ENCODE peak calls at places on chromosome 17, in six cellular contexts. One of them, this sample, is unnamed.

GRCh38 chr17:75078097-75079022 is 9.4 kb upstream of the SLC16A5 start:
- DNase-seq in SK-N-SH: no peak
- DNase-seq in GM12878: peak; percentile 40
- DNase-seq in H1: no peak
- DNase-seq in K562: no peak
- DNase-seq in HepG2: no peak
- DNase-seq in this sample: peak; percentile 23

GRCh38 chr17:14098246-14098645 is 28.9 kb downstream of the COX10 start:
- DNase-seq in SK-N-SH: no peak
- DNase-seq in GM12878: no peak
- DNase-seq in H1: no peak
- DNase-seq in K562: no peak
- DNase-seq in HepG2: no peak
- DNase-seq in this sample: no peak

GRCh38 chr17:80663783-80664206 is 119.2 kb downstream of the RPTOR start:
- DNase-seq in SK-N-SH: no peak
- DNase-seq in GM12878: no peak
- DNase-seq in H1: no peak
- DNase-seq in K562: no peak
- DNase-seq in HepG2: no peak
- DNase-seq in this sample: no peak

GRCh38 chr17:82310877-82311276 is 6.5 kb downstream of the CD7 start:
- DNase-seq in SK-N-SH: no peak
- DNase-seq in GM12878: no peak
- DNase-seq in H1: no peak
- DNase-seq in K562: no peak
- DNase-seq in HepG2: no peak
- DNase-seq in this sample: no peak

GRCh38 chr17:15154618-15155017 is 110.5 kb downstream of the PMP22 start:
- DNase-seq in SK-N-SH: no peak
- DNase-seq in GM12878: no peak
- DNase-seq in H1: no peak
- DNase-seq in K562: no peak
- DNase-seq in HepG2: no peak
- DNase-seq in this sample: no peak

GRCh38 chr17:77693776-77694175 is 264.7 kb upstream of the TNRC6C start:
- DNase-seq in SK-N-SH: no peak
- DNase-seq in GM12878: no peak
- DNase-seq in H1: no peak
- DNase-seq in K562: no peak
- DNase-seq in HepG2: no peak
- DNase-seq in this sample: no peak

GRCh38 chr17:75645889-75646625 is 12.8 kb downstream of the SMIM5 start:
- DNase-seq in SK-N-SH: peak; percentile 34
- DNase-seq in GM12878: peak; percentile 42
- DNase-seq in H1: no peak
- DNase-seq in K562: no peak
- DNase-seq in HepG2: peak; percentile 96
- DNase-seq in this sample: no peak

GRCh38 chr17:82648761-82649474 is 674 bp upstream of the WDR45B start:
- DNase-seq in SK-N-SH: peak; percentile 95
- DNase-seq in GM12878: no peak
- DNase-seq in H1: no peak
- DNase-seq in K562: peak; percentile 89
- DNase-seq in HepG2: no peak
- DNase-seq in this sample: peak; percentile 54

GRCh38 chr17:36879027-36879426 is 58.2 kb upstream of the LHX1 start:
- DNase-seq in SK-N-SH: no peak
- DNase-seq in GM12878: no peak
- DNase-seq in H1: no peak
- DNase-seq in K562: peak; percentile 51
- DNase-seq in HepG2: no peak
- DNase-seq in this sample: no peak

GRCh38 chr17:17087424-17088103 is 45.3 kb downstream of the MPRIP start:
- DNase-seq in SK-N-SH: no peak
- DNase-seq in GM12878: no peak
- DNase-seq in H1: no peak
- DNase-seq in K562: no peak
- DNase-seq in HepG2: no peak
- DNase-seq in this sample: no peak

GRCh38 chr17:82204831-82205719 is 7.6 kb downstream of the CCDC57 start:
- DNase-seq in SK-N-SH: peak; percentile 58
- DNase-seq in GM12878: no peak
- DNase-seq in H1: no peak
- DNase-seq in K562: no peak
- DNase-seq in HepG2: no peak
- DNase-seq in this sample: no peak

GRCh38 chr17:76506408-76507328 is 5.4 kb upstream of the RHBDF2 start:
- DNase-seq in SK-N-SH: peak; percentile 95
- DNase-seq in GM12878: peak; percentile 40
- DNase-seq in H1: peak; percentile 56
- DNase-seq in K562: peak; percentile 85
- DNase-seq in HepG2: peak; percentile 69
- DNase-seq in this sample: no peak

GRCh38 chr17:1222321-1222720 is 42.5 kb upstream of the ABR start:
- DNase-seq in SK-N-SH: no peak
- DNase-seq in GM12878: no peak
- DNase-seq in H1: no peak
- DNase-seq in K562: no peak
- DNase-seq in HepG2: no peak
- DNase-seq in this sample: no peak

GRCh38 chr17:7502171-7502847 is 18.1 kb downstream of the POLR2A start:
- DNase-seq in SK-N-SH: no peak
- DNase-seq in GM12878: no peak
- DNase-seq in H1: no peak
- DNase-seq in K562: no peak
- DNase-seq in HepG2: no peak
- DNase-seq in this sample: no peak

GRCh38 chr17:7501729-7502128 is 17.6 kb downstream of the POLR2A start:
- DNase-seq in SK-N-SH: no peak
- DNase-seq in GM12878: no peak
- DNase-seq in H1: no peak
- DNase-seq in K562: no peak
- DNase-seq in HepG2: no peak
- DNase-seq in this sample: no peak

GRCh38 chr17:7499161-7499560 is 15.0 kb downstream of the POLR2A start:
- DNase-seq in SK-N-SH: no peak
- DNase-seq in GM12878: no peak
- DNase-seq in H1: no peak
- DNase-seq in K562: no peak
- DNase-seq in HepG2: no peak
- DNase-seq in this sample: no peak

GRCh38 chr17:7503521-7503920 is 19.4 kb downstream of the POLR2A start:
- DNase-seq in SK-N-SH: no peak
- DNase-seq in GM12878: no peak
- DNase-seq in H1: no peak
- DNase-seq in K562: no peak
- DNase-seq in HepG2: no peak
- DNase-seq in this sample: no peak

DNA sequence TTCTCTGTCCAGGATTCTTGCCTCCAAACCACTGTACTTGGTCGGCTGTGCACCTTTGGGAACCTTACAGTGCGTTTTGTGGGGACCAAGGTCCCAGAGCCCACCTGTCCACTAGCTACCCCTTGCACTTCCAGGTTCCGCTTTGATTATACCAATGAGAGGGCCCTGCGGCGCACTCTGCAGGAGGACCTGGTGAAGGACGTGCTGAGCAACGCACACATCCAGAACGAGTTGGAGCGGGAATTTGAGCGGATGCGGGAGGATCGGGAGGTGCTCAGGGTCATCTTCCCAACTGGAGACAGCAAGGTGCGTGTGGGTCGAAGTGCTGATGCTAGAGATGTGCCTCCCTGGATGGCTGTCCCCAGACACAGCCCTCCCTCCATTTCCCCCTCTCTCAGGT is 18.8 kb downstream of the POLR2A start:
- DNase-seq in SK-N-SH: no peak
- DNase-seq in GM12878: no peak
- DNase-seq in H1: no peak
- DNase-seq in K562: no peak
- DNase-seq in HepG2: no peak
- DNase-seq in this sample: no peak
- TF ChIP-seq TAF1 in SK-N-SH: no peak
- TF ChIP-seq TAF1 in GM12878: no peak
- TF ChIP-seq TAF1 in H1: no peak
- TF ChIP-seq TAF1 in K562: no peak
- TF ChIP-seq TAF1 in HepG2: no peak
- TF ChIP-seq TAF1 in this sample: no peak

DNA sequence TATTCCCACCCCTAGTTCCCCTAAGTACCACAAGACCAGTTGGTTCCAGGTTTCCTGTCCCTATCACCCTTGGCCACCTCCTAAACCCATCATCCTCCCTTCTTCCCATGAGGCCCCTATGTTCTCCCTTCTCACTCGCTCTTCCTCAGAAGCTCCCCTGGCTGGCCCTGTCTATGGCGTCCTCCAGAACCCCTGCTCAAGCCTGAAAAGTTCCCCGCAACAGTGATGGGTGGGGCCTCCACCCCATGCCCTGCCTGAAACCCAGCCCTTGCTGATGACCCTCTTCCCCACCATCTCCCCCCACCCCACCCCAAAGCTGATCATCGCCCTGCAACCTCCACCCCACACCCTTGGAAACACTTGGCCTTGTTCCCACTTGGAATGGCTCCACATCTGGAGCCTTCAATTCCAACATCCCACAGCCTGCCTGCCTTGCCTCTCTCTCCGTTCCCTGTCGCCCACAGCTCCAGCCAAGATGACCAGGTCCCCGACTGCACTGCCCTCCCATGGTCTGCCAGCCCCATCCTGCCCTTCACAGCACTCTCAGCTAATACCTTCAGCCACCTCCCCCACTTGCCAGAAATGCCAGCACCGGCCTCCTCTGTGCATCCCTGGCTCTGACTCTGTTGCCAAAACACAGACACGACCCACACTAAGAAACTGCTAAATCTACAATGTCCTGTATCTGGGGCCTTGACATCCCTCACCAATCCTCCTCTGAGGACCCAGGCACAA is 10.5 kb downstream of the OSBPL7 start:
- DNase-seq in SK-N-SH: no peak
- DNase-seq in GM12878: no peak
- DNase-seq in H1: no peak
- DNase-seq in K562: no peak
- DNase-seq in HepG2: no peak
- DNase-seq in this sample: no peak
- TF ChIP-seq TAF1 in SK-N-SH: no peak
- TF ChIP-seq TAF1 in GM12878: no peak
- TF ChIP-seq TAF1 in H1: no peak
- TF ChIP-seq TAF1 in K562: no peak
- TF ChIP-seq TAF1 in HepG2: no peak
- TF ChIP-seq TAF1 in this sample: no peak

GRCh38 chr17:32819035-32819434 is 57.9 kb downstream of the MYO1D start:
- DNase-seq in SK-N-SH: peak; percentile 32
- DNase-seq in GM12878: no peak
- DNase-seq in H1: no peak
- DNase-seq in K562: peak; percentile 26
- DNase-seq in HepG2: no peak
- DNase-seq in this sample: no peak
- TF ChIP-seq TAF1 in SK-N-SH: no peak
- TF ChIP-seq TAF1 in GM12878: no peak
- TF ChIP-seq TAF1 in H1: no peak
- TF ChIP-seq TAF1 in K562: no peak
- TF ChIP-seq TAF1 in HepG2: no peak
- TF ChIP-seq TAF1 in this sample: no peak

GRCh38 chr17:50459081-50459676 is 9.5 kb downstream of the CHAD start:
- DNase-seq in SK-N-SH: no peak
- DNase-seq in GM12878: no peak
- DNase-seq in H1: no peak
- DNase-seq in K562: no peak
- DNase-seq in HepG2: peak; percentile 95
- DNase-seq in this sample: no peak
- TF ChIP-seq TAF1 in SK-N-SH: no peak
- TF ChIP-seq TAF1 in GM12878: no peak
- TF ChIP-seq TAF1 in H1: no peak
- TF ChIP-seq TAF1 in K562: no peak
- TF ChIP-seq TAF1 in HepG2: no peak
- TF ChIP-seq TAF1 in this sample: no peak

GRCh38 chr17:56000411-56000810 is 152.9 kb upstream of the ANKFN1 start:
- DNase-seq in SK-N-SH: no peak
- DNase-seq in GM12878: no peak
- DNase-seq in H1: no peak
- DNase-seq in K562: no peak
- DNase-seq in HepG2: no peak
- DNase-seq in this sample: no peak

DNA sequence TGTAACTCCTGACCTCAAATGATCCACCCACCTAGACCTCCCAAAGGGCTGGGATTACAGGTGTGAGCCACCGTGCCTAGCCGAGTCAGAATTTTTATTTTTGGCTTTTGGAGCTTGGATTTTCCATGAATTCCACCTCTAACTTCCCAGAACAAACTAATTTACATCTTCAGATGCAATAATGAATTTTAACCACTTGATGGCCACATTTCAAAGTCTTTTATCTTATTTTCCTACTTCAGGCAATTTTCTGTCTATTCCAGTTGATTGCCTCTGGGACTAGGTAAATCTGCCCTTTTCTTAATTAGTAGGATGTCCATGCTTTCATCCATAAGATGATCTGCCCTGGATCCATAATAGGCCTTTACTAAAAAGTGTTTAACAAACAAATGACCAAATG is 156.4 kb upstream of the ANKFN1 start:
- DNase-seq in SK-N-SH: no peak
- DNase-seq in GM12878: no peak
- DNase-seq in H1: no peak
- DNase-seq in K562: no peak
- DNase-seq in HepG2: no peak
- DNase-seq in this sample: no peak
- TF ChIP-seq TAF1 in SK-N-SH: no peak
- TF ChIP-seq TAF1 in GM12878: no peak
- TF ChIP-seq TAF1 in H1: no peak
- TF ChIP-seq TAF1 in K562: no peak
- TF ChIP-seq TAF1 in HepG2: no peak
- TF ChIP-seq TAF1 in this sample: no peak

GRCh38 chr17:73835605-73836004 is 191.4 kb upstream of the SDK2 start:
- DNase-seq in SK-N-SH: no peak
- DNase-seq in GM12878: no peak
- DNase-seq in H1: no peak
- DNase-seq in K562: no peak
- DNase-seq in HepG2: no peak
- DNase-seq in this sample: no peak

GRCh38 chr17:73840829-73841228 is 196.6 kb upstream of the SDK2 start:
- DNase-seq in SK-N-SH: no peak
- DNase-seq in GM12878: no peak
- DNase-seq in H1: no peak
- DNase-seq in K562: no peak
- DNase-seq in HepG2: no peak
- DNase-seq in this sample: no peak

GRCh38 chr17:73838815-73839214 is 194.6 kb upstream of the SDK2 start:
- DNase-seq in SK-N-SH: peak; percentile 67
- DNase-seq in GM12878: no peak
- DNase-seq in H1: no peak
- DNase-seq in K562: no peak
- DNase-seq in HepG2: no peak
- DNase-seq in this sample: no peak

GRCh38 chr17:73841431-73842060 is 197.3 kb upstream of the SDK2 start:
- DNase-seq in SK-N-SH: peak; percentile 65
- DNase-seq in GM12878: no peak
- DNase-seq in H1: no peak
- DNase-seq in K562: no peak
- DNase-seq in HepG2: peak; percentile 31
- DNase-seq in this sample: no peak
- TF ChIP-seq TAF1 in SK-N-SH: no peak
- TF ChIP-seq TAF1 in GM12878: no peak
- TF ChIP-seq TAF1 in H1: no peak
- TF ChIP-seq TAF1 in K562: no peak
- TF ChIP-seq TAF1 in HepG2: no peak
- TF ChIP-seq TAF1 in this sample: no peak